ENCODE peak calls at places on chromosomes 12 and 14, in eight cellular contexts. One of them, this sample, is unnamed.

GRCh38 chr12:118035194-118036041 is 18.9 kb downstream of the RFC5 start:
- DNase-seq in fibroblast of lung: peak
- DNase-seq in Calu3: peak
- DNase-seq in AG04450: no peak
- DNase-seq in IMR-90: peak
- DNase-seq in lower leg skin: no peak
- DNase-seq in AG09319: no peak
- DNase-seq in fibroblast of mammary gland: peak
- DNase-seq in this sample: no peak

GRCh38 chr14:36747411-36748184 is 85.9 kb downstream of the PAX9 start:
- DNase-seq in fibroblast of lung: no peak
- DNase-seq in Calu3: peak
- DNase-seq in AG04450: no peak
- DNase-seq in IMR-90: no peak
- DNase-seq in lower leg skin: no peak
- DNase-seq in AG09319: no peak
- DNase-seq in fibroblast of mammary gland: peak
- DNase-seq in this sample: no peak

GRCh38 chr12:54004841-54005530 is 3.8 kb upstream of the HOXC8 start:
- DNase-seq in fibroblast of lung: no peak
- DNase-seq in Calu3: no peak
- DNase-seq in AG04450: no peak
- DNase-seq in IMR-90: no peak
- DNase-seq in lower leg skin: no peak
- DNase-seq in AG09319: no peak
- DNase-seq in fibroblast of mammary gland: peak
- DNase-seq in this sample: no peak

GRCh38 chr12:76216585-76217472 is 131.4 kb downstream of the BBS10 start:
- DNase-seq in fibroblast of lung: no peak
- DNase-seq in Calu3: no peak
- DNase-seq in AG04450: no peak
- DNase-seq in IMR-90: no peak
- DNase-seq in lower leg skin: no peak
- DNase-seq in AG09319: no peak
- DNase-seq in fibroblast of mammary gland: peak
- DNase-seq in this sample: no peak

GRCh38 chr14:44846232-44846824 is 115.4 kb downstream of the KLHL28 start:
- DNase-seq in fibroblast of lung: peak
- DNase-seq in Calu3: peak
- DNase-seq in AG04450: peak
- DNase-seq in IMR-90: peak
- DNase-seq in lower leg skin: no peak
- DNase-seq in AG09319: peak
- DNase-seq in fibroblast of mammary gland: peak
- DNase-seq in this sample: no peak

GRCh38 chr12:98847242-98847641 is 202.2 kb downstream of the APAF1 start:
- DNase-seq in fibroblast of lung: no peak
- DNase-seq in Calu3: no peak
- DNase-seq in AG04450: no peak
- DNase-seq in IMR-90: no peak
- DNase-seq in lower leg skin: no peak
- DNase-seq in AG09319: no peak
- DNase-seq in fibroblast of mammary gland: no peak
- DNase-seq in this sample: no peak

GRCh38 chr14:80426686-80427085 is 215.4 kb upstream of the DIO2 start:
- DNase-seq in fibroblast of lung: peak
- DNase-seq in Calu3: no peak
- DNase-seq in AG04450: no peak
- DNase-seq in IMR-90: peak
- DNase-seq in lower leg skin: no peak
- DNase-seq in AG09319: no peak
- DNase-seq in fibroblast of mammary gland: peak
- DNase-seq in this sample: no peak

GRCh38 chr14:21057803-21058675 is at the start of gene RNASE8:
- DNase-seq in fibroblast of lung: no peak
- DNase-seq in Calu3: no peak
- DNase-seq in AG04450: no peak
- DNase-seq in IMR-90: peak
- DNase-seq in lower leg skin: no peak
- DNase-seq in AG09319: no peak
- DNase-seq in fibroblast of mammary gland: peak
- DNase-seq in this sample: no peak

GRCh38 chr12:52050116-52050770 is 999 bp upstream of the NR4A1 start:
- DNase-seq in fibroblast of lung: peak
- DNase-seq in Calu3: no peak
- DNase-seq in AG04450: no peak
- DNase-seq in IMR-90: peak
- DNase-seq in lower leg skin: no peak
- DNase-seq in AG09319: no peak
- DNase-seq in fibroblast of mammary gland: peak
- DNase-seq in this sample: no peak

GRCh38 chr12:70948976-70949336 is 28.4 kb upstream of the PTPRR start:
- DNase-seq in fibroblast of lung: peak
- DNase-seq in Calu3: no peak
- DNase-seq in AG04450: no peak
- DNase-seq in IMR-90: no peak
- DNase-seq in lower leg skin: peak
- DNase-seq in AG09319: no peak
- DNase-seq in fibroblast of mammary gland: peak
- DNase-seq in this sample: no peak

GRCh38 chr12:4353785-4354208 is 25.7 kb downstream of the FGF23 start:
- DNase-seq in fibroblast of lung: peak
- DNase-seq in Calu3: no peak
- DNase-seq in AG04450: no peak
- DNase-seq in IMR-90: no peak
- DNase-seq in lower leg skin: no peak
- DNase-seq in AG09319: no peak
- DNase-seq in fibroblast of mammary gland: peak
- DNase-seq in this sample: no peak

GRCh38 chr12:113650476-113650875 is 178.8 kb upstream of the LHX5 start:
- DNase-seq in fibroblast of lung: no peak
- DNase-seq in Calu3: no peak
- DNase-seq in AG04450: no peak
- DNase-seq in IMR-90: no peak
- DNase-seq in lower leg skin: no peak
- DNase-seq in AG09319: no peak
- DNase-seq in fibroblast of mammary gland: no peak
- DNase-seq in this sample: no peak

GRCh38 chr14:74583689-74584434 is 28.2 kb downstream of the LTBP2 start:
- DNase-seq in fibroblast of lung: no peak
- DNase-seq in Calu3: no peak
- DNase-seq in AG04450: peak
- DNase-seq in IMR-90: peak
- DNase-seq in lower leg skin: no peak
- DNase-seq in AG09319: no peak
- DNase-seq in fibroblast of mammary gland: peak
- DNase-seq in this sample: no peak

GRCh38 chr14:35826952-35827416 is 846 bp downstream of the BRMS1L start:
- DNase-seq in fibroblast of lung: no peak
- DNase-seq in Calu3: no peak
- DNase-seq in AG04450: no peak
- DNase-seq in IMR-90: no peak
- DNase-seq in lower leg skin: no peak
- DNase-seq in AG09319: no peak
- DNase-seq in fibroblast of mammary gland: no peak
- DNase-seq in this sample: no peak

GRCh38 chr14:52124791-52125661 is 56.2 kb upstream of the NID2 start:
- DNase-seq in fibroblast of lung: peak
- DNase-seq in Calu3: no peak
- DNase-seq in AG04450: no peak
- DNase-seq in IMR-90: peak
- DNase-seq in lower leg skin: no peak
- DNase-seq in AG09319: peak
- DNase-seq in fibroblast of mammary gland: peak
- DNase-seq in this sample: no peak

GRCh38 chr12:102816816-102817434 is 100.1 kb downstream of the PAH start:
- DNase-seq in fibroblast of lung: peak
- DNase-seq in Calu3: peak
- DNase-seq in AG04450: no peak
- DNase-seq in IMR-90: peak
- DNase-seq in lower leg skin: no peak
- DNase-seq in AG09319: no peak
- DNase-seq in fibroblast of mammary gland: peak
- DNase-seq in this sample: no peak

DNA sequence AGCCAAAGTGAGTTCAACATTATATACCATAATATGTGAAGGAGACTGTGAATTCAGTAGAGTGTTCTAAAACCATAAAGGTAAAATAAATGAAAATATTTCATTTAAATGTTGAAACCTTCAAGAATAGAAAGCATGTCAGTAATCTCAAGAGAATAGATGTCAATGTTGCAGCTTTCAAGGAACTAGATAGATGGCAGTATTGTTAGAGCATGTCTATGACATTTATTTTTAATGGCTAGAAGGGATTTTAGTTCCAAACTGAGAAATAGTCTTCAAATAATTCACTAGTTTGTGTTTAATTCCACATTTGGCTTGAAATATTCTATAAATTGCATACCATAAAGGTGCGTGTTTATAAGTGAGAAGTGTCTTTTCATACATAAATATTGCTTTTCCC is 326.5 kb downstream of the FLRT2 start:
- DNase-seq in fibroblast of lung: peak
- DNase-seq in Calu3: no peak
- DNase-seq in AG04450: no peak
- DNase-seq in IMR-90: no peak
- DNase-seq in lower leg skin: no peak
- DNase-seq in AG09319: no peak
- DNase-seq in fibroblast of mammary gland: peak
- DNase-seq in this sample: no peak
- TF ChIP-seq CTCF in fibroblast of lung: no peak
- TF ChIP-seq CTCF in Calu3: no peak
- TF ChIP-seq CTCF in AG04450: no peak
- TF ChIP-seq CTCF in IMR-90: peak
- TF ChIP-seq CTCF in lower leg skin: no peak
- TF ChIP-seq CTCF in AG09319: no peak
- TF ChIP-seq CTCF in fibroblast of mammary gland: peak
- TF ChIP-seq CTCF in this sample: peak

DNA sequence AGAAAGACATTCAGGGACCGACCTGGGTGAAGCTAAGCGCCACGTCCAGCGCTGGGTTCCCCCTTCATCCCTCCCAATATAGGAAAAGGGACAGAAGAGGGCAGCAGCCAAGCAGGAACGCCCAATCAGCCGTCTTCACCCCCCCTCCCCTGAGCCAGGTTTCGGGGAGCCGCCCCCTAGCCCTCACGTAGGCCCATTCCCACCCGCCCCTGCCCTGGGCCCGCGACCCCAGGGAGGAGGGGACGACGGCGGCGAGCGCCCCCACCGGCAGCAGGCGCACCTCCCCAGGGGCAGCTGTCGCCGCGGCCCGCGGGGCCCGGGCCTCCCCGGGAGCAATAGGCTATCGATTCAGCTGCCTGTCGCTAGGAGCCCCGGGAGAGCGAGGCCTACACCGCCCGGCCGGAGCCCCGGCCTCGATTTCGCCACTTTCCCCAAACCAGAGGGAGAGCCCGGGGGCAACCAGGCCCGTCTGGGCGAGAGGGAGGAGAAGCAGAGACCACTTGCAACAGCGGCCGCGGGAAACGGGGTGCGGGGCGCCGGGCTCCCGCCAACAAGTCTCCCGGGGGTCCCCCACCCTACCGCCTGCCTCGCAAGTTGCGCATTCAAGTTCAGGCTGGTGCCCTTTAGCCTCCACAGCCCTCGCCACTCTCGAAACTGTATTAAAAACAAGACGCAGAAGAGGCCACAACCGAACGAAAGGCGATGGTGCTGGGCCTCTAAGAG is 1.3 kb downstream of the DCAF5 start:
- DNase-seq in fibroblast of lung: peak
- DNase-seq in Calu3: peak
- DNase-seq in AG04450: no peak
- DNase-seq in IMR-90: peak
- DNase-seq in lower leg skin: peak
- DNase-seq in AG09319: no peak
- DNase-seq in fibroblast of mammary gland: peak
- DNase-seq in this sample: no peak
- TF ChIP-seq CTCF in fibroblast of lung: peak
- TF ChIP-seq CTCF in Calu3: peak
- TF ChIP-seq CTCF in AG04450: peak
- TF ChIP-seq CTCF in IMR-90: peak
- TF ChIP-seq CTCF in lower leg skin: no peak
- TF ChIP-seq CTCF in AG09319: peak
- TF ChIP-seq CTCF in fibroblast of mammary gland: peak
- TF ChIP-seq CTCF in this sample: peak

GRCh38 chr14:23951590-23952143 is 1.9 kb upstream of the DHRS4 start:
- DNase-seq in fibroblast of lung: no peak
- DNase-seq in Calu3: no peak
- DNase-seq in AG04450: no peak
- DNase-seq in IMR-90: no peak
- DNase-seq in lower leg skin: no peak
- DNase-seq in AG09319: no peak
- DNase-seq in fibroblast of mammary gland: no peak
- DNase-seq in this sample: no peak
- TF ChIP-seq CTCF in fibroblast of lung: peak
- TF ChIP-seq CTCF in Calu3: no peak
- TF ChIP-seq CTCF in AG04450: no peak
- TF ChIP-seq CTCF in IMR-90: no peak
- TF ChIP-seq CTCF in lower leg skin: no peak
- TF ChIP-seq CTCF in AG09319: no peak
- TF ChIP-seq CTCF in fibroblast of mammary gland: no peak
- TF ChIP-seq CTCF in this sample: peak

DNA sequence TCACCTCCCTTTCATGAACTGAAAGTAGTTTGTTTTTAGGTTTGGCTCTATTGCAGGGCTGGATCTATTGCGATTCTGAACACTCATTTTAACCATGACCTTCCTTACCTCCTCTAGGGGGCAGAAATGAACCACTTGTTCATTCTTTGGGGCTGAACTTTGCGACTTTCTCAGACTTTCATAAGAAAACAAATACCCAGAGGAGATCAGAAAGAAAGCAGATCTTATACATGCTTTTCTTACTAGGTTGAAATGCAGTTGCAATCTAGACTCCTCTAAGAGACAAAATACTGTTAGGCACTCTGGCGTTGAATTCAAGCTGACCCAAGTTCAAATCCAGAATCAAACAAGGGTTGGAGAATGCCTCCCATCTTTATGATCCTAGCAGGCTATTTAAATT is 32.6 kb upstream of the PLEKHG3 start:
- DNase-seq in fibroblast of lung: peak
- DNase-seq in Calu3: no peak
- DNase-seq in AG04450: peak
- DNase-seq in IMR-90: peak
- DNase-seq in lower leg skin: no peak
- DNase-seq in AG09319: peak
- DNase-seq in fibroblast of mammary gland: peak
- DNase-seq in this sample: peak
- TF ChIP-seq CTCF in fibroblast of lung: peak
- TF ChIP-seq CTCF in Calu3: peak
- TF ChIP-seq CTCF in AG04450: peak
- TF ChIP-seq CTCF in IMR-90: peak
- TF ChIP-seq CTCF in lower leg skin: no peak
- TF ChIP-seq CTCF in AG09319: peak
- TF ChIP-seq CTCF in fibroblast of mammary gland: peak
- TF ChIP-seq CTCF in this sample: peak